ENCODE peak calls at places on chromosomes 7 and 10, in nine cellular contexts. F, Y, H, I, U, Q, Z, E and M are unnamed samples.

GRCh38 chr7:130208511-130208910 is 851 bp downstream of the SSMEM1 start:
- DNase-seq in F (no peak), Y (no peak), H (no peak), I (no peak), U (no peak), Q (peak), Z (no peak), E (no peak), M (no peak)

GRCh38 chr10:21264271-21264670 is 261.2 kb downstream of the SKIDA1 start:
- DNase-seq in F (peak), Y (no peak), H (no peak), I (no peak), U (no peak), Q (no peak), Z (no peak), E (no peak), M (no peak)

GRCh38 chr7:141213226-141213625 is 139.4 kb downstream of the TMEM178B start:
- DNase-seq in F (no peak), Y (no peak), H (no peak), I (no peak), U (no peak), Q (no peak), Z (no peak), E (no peak), M (no peak)

GRCh38 chr7:113710310-113711106 is 208.3 kb downstream of the PPP1R3A start:
- DNase-seq in F (peak), Y (peak), H (peak), I (peak), U (peak), Q (peak), Z (peak), E (peak), M (no peak)

GRCh38 chr10:33706191-33706590 is 371.7 kb upstream of the NRP1 start:
- DNase-seq in F (peak), Y (no peak), H (no peak), I (peak), U (no peak), Q (no peak), Z (no peak), E (no peak), M (peak)

GRCh38 chr7:13989138-13989943 is at the start of gene ETV1:
- DNase-seq in F (peak), Y (peak), H (no peak), I (peak), U (peak), Q (peak), Z (peak), E (no peak), M (peak)

GRCh38 chr7:156160811-156161210 is 348.5 kb upstream of the SHH start:
- DNase-seq in F (no peak), Y (no peak), H (peak), I (peak), U (peak), Q (peak), Z (peak), E (no peak), M (no peak)

GRCh38 chr10:5534051-5534821 is 9.5 kb downstream of the CALML3 start:
- DNase-seq in F (peak), Y (no peak), H (no peak), I (no peak), U (no peak), Q (no peak), Z (no peak), E (no peak), M (peak)

GRCh38 chr10:74134240-74134820 is 16.3 kb downstream of the AP3M1 start:
- DNase-seq in F (no peak), Y (no peak), H (no peak), I (no peak), U (no peak), Q (no peak), Z (no peak), E (no peak), M (no peak)

GRCh38 chr7:130180571-130180971 is 24.6 kb downstream of the TMEM209 start:
- DNase-seq in F (peak), Y (no peak), H (no peak), I (no peak), U (no peak), Q (no peak), Z (no peak), E (no peak), M (no peak)

GRCh38 chr10:59805043-59805442 is 51.8 kb upstream of the MRLN start:
- DNase-seq in F (no peak), Y (peak), H (no peak), I (peak), U (peak), Q (peak), Z (peak), E (no peak), M (no peak)

GRCh38 chr7:16564909-16565426 is 38.3 kb downstream of the LRRC72 start:
- DNase-seq in F (peak), Y (peak), H (peak), I (peak), U (peak), Q (peak), Z (no peak), E (peak), M (peak)

GRCh38 chr10:75443362-75443761 is 11.9 kb downstream of the LRMDA start:
- DNase-seq in F (no peak), Y (no peak), H (no peak), I (no peak), U (no peak), Q (no peak), Z (no peak), E (no peak), M (no peak)

GRCh38 chr10:117164878-117165556 is 26.9 kb upstream of the VAX1 start:
- DNase-seq in F (no peak), Y (no peak), H (no peak), I (no peak), U (no peak), Q (no peak), Z (no peak), E (no peak), M (peak)
- H3K4me2 ChIP-seq in F (peak), Y (peak), H (peak), I (peak), U (peak), Q (peak), Z (peak), E (no peak), M (peak)

DNA sequence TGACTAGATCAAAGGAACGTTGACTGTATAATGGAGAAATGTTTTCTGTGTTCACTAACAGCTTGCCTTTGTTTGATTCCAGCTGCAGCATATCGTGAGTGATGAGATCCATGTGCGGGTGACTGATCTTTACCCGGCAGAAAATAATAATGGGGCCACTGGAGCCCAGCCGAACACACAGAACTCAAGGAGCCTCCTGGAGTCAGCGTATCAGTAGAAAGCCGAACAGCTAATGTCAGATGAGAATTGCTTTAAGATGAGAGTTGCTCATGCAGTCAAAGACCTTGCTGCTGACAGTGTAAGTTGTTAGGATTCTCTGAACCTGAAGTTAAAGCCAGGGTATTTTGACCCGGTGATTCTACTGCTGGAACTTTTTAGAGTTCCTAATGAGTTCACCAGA is 34.3 kb upstream of the MTPAP start:
- DNase-seq in F (peak), Y (no peak), H (no peak), I (no peak), U (no peak), Q (no peak), Z (no peak), E (no peak), M (no peak)
- H3K4me2 ChIP-seq in F (no peak), Y (no peak), H (no peak), I (no peak), U (no peak), Q (no peak), Z (no peak), E (no peak), M (no peak)

GRCh38 chr10:29647483-29647882 is 12.7 kb upstream of the SVIL start:
- DNase-seq in F (no peak), Y (no peak), H (no peak), I (no peak), U (no peak), Q (no peak), Z (no peak), E (no peak), M (no peak)

GRCh38 chr10:29646960-29647431 is 12.2 kb upstream of the SVIL start:
- DNase-seq in F (peak), Y (no peak), H (no peak), I (no peak), U (no peak), Q (peak), Z (no peak), E (no peak), M (peak)

GRCh38 chr10:29643785-29644501 is 9.2 kb upstream of the SVIL start:
- DNase-seq in F (peak), Y (no peak), H (no peak), I (no peak), U (no peak), Q (no peak), Z (no peak), E (no peak), M (peak)

GRCh38 chr10:29648114-29648982 is 13.6 kb upstream of the SVIL start:
- DNase-seq in F (peak), Y (no peak), H (no peak), I (no peak), U (no peak), Q (no peak), Z (no peak), E (no peak), M (peak)

DNA sequence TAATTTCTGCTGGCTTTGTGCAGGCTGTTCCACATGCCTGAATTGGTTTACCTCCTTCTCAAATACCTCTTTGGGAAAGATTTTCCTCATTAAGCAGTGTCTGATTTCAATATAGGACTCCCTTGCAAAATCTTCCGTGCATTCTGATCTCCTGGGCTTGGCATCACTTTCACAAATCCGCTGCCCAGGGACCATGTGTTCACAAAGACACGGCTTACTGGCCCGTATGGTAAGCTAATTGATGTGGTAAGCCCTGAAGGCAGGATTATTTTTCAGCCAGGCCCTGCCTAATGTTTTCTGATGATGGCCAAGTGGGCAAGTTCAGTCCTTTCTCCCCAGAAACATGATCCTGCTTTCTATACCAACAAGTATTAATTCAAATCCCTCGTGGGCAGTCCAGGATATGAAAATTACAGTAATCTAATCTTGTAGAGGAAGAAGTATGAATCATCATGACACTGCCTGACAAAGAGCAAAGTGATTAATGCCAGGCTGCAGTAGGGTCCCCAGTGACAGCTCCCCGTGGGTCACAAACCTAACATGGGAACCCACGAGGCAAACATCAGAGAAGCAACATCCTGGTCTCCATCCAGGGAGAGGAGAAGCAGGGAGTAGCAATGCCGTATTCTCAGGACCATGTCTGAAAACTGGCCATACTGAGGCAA is 11.6 kb upstream of the SVIL start:
- DNase-seq in F (peak), Y (peak), H (no peak), I (no peak), U (no peak), Q (peak), Z (no peak), E (no peak), M (peak)
- H3K4me2 ChIP-seq in F (peak), Y (peak), H (peak), I (peak), U (no peak), Q (peak), Z (no peak), E (no peak), M (peak)

GRCh38 chr10:132542819-132543218 is 5.2 kb downstream of the INPP5A start:
- DNase-seq in F (no peak), Y (no peak), H (no peak), I (no peak), U (no peak), Q (no peak), Z (no peak), E (no peak), M (peak)
- H3K4me2 ChIP-seq in F (no peak), Y (no peak), H (no peak), I (no peak), U (no peak), Q (no peak), Z (no peak), E (no peak), M (no peak)

GRCh38 chr7:44226396-44226753 is 25.6 kb downstream of the YKT6 start:
- DNase-seq in F (no peak), Y (peak), H (no peak), I (no peak), U (no peak), Q (no peak), Z (no peak), E (no peak), M (no peak)

GRCh38 chr7:44225566-44226395 is 25.0 kb downstream of the YKT6 start:
- DNase-seq in F (no peak), Y (peak), H (no peak), I (no peak), U (no peak), Q (no peak), Z (no peak), E (no peak), M (no peak)

GRCh38 chr7:44223362-44224114 is 22.8 kb downstream of the YKT6 start:
- DNase-seq in F (no peak), Y (peak), H (no peak), I (no peak), U (no peak), Q (no peak), Z (no peak), E (no peak), M (no peak)

GRCh38 chr7:44224216-44224950 is 23.6 kb downstream of the YKT6 start:
- DNase-seq in F (no peak), Y (peak), H (no peak), I (no peak), U (no peak), Q (no peak), Z (no peak), E (no peak), M (no peak)

DNA sequence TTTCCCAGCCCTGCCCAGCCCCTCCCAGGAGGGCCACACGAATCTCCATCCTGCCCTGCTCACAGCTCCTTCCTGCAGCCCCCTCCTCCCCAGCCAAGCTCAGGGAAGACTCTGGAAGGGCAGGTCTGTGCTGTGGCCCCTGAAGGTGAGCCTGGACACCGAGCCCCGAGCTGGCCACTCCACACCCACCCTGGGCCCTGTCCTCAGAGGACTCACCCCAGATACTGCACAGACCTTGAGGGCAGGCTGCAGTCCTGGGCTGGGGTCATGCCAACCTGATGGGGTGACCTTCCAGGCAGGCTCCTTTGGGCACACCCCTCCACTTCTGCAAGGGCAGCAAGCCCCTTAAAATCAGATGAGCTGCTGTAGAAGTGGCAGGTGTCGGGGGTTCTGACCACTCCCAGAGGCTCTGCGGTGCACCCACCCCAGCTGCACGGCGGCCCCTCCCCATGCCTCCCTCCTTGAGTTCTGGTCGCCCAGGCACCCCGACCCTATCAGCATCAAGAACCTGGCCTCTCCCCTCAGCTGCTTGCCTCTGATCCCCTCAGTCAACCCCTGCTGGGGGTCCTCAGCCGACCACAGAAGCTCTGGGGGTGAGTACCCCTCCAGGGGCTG is 24.3 kb downstream of the YKT6 start:
- DNase-seq in F (no peak), Y (peak), H (no peak), I (no peak), U (no peak), Q (no peak), Z (no peak), E (no peak), M (no peak)
- H3K4me2 ChIP-seq in F (no peak), Y (no peak), H (no peak), I (no peak), U (no peak), Q (no peak), Z (no peak), E (no peak), M (no peak)